ENCODE peak calls at places on chromosomes 6 and 20, in five cellular contexts. K is RWPE1, T is suprapubic skin, V is GM20000, D is GM04503. H is an unnamed sample.

GRCh38 chr6:164216368-164216767 is 801.9 kb downstream of the QKI start:
- DNase-seq in D (no peak), T (no peak), V (no peak), K (no peak), H (no peak)

GRCh38 chr6:13307508-13307995 is 20.8 kb downstream of the TBC1D7 start:
- DNase-seq in K (peak), V (no peak), T (no peak), D (no peak), H (no peak)

GRCh38 chr6:151240861-151241642 is 1.3 kb downstream of the AKAP12 start:
- DNase-seq in K (peak), T (peak), D (peak), V (peak), H (peak)

GRCh38 chr6:11492444-11493300 is 44.9 kb upstream of the TMEM170B start:
- DNase-seq in V (no peak), T (no peak), D (peak), K (no peak), H (no peak)

GRCh38 chr6:7313505-7314165 is 636 bp upstream of the SSR1 start:
- DNase-seq in T (no peak), D (no peak), K (peak), V (no peak), H (no peak)

GRCh38 chr6:140252099-140252498 is 877.7 kb upstream of the CITED2 start:
- DNase-seq in K (no peak), T (no peak), V (no peak), D (no peak), H (no peak)

GRCh38 chr6:85561750-85562357 is 31.8 kb downstream of the SNX14 start:
- DNase-seq in K (no peak), T (no peak), D (no peak), V (no peak), H (no peak)

GRCh38 chr20:64198347-64198746 is 34.1 kb downstream of the MYT1 start:
- DNase-seq in T (no peak), K (no peak), D (no peak), V (no peak), H (no peak)

GRCh38 chr20:35510946-35511735 is 18.3 kb downstream of the C20orf173 start:
- DNase-seq in D (no peak), K (no peak), V (no peak), T (no peak), H (no peak)

GRCh38 chr6:167733740-167734661 is 92.7 kb upstream of the AFDN start:
- DNase-seq in V (no peak), D (no peak), T (peak), K (no peak), H (no peak)

GRCh38 chr6:148968636-148969270 is 221.9 kb downstream of the UST start:
- DNase-seq in T (no peak), D (peak), K (no peak), V (no peak), H (no peak)

GRCh38 chr6:26216886-26217713 is 129.9 kb downstream of the HFE start:
- DNase-seq in K (no peak), T (peak), V (no peak), D (no peak), H (peak)

GRCh38 chr6:149750136-149750609 is 632 bp downstream of the PCMT1 start:
- DNase-seq in V (peak), K (peak), D (no peak), T (peak), H (peak)

GRCh38 chr20:47574616-47575401 is 73.1 kb downstream of the NCOA3 start:
- DNase-seq in K (no peak), T (no peak), V (peak), D (no peak), H (no peak)

GRCh38 chr6:33854572-33855030 is 50.8 kb upstream of the MLN start:
- DNase-seq in D (no peak), V (no peak), K (no peak), T (no peak), H (no peak)

H was measured in H9.